ENCODE peak calls at places on chromosomes 7 and 10, in five cellular contexts. One of them, this sample, is unnamed.

GRCh38 chr10:107340345-107340744 is 175.8 kb upstream of the SORCS1 start:
- DNase-seq in K562: no peak
- DNase-seq in HepG2: no peak
- DNase-seq in SK-N-SH: no peak
- DNase-seq in GM12878: no peak
- DNase-seq in this sample: no peak

GRCh38 chr10:72334196-72334831 is 20.4 kb downstream of the DNAJB12 start:
- DNase-seq in GM12878: no peak
- DNase-seq in SK-N-SH: peak
- DNase-seq in K562: no peak
- DNase-seq in HepG2: no peak
- DNase-seq in this sample: no peak

GRCh38 chr7:2051708-2052656 is 180.8 kb downstream of the MAD1L1 start:
- DNase-seq in HepG2: no peak
- DNase-seq in K562: no peak
- DNase-seq in SK-N-SH: no peak
- DNase-seq in GM12878: no peak
- DNase-seq in this sample: no peak

GRCh38 chr10:71968553-71969474 is 4.6 kb downstream of the CHST3 start:
- DNase-seq in GM12878: no peak
- DNase-seq in HepG2: no peak
- DNase-seq in K562: no peak
- DNase-seq in SK-N-SH: peak
- DNase-seq in this sample: no peak

GRCh38 chr10:104025524-104025923 is 58.6 kb downstream of the SLK start:
- DNase-seq in K562: no peak
- DNase-seq in GM12878: no peak
- DNase-seq in SK-N-SH: no peak
- DNase-seq in HepG2: no peak
- DNase-seq in this sample: no peak

GRCh38 chr10:42783181-42783549 is 570 bp downstream of the BMS1 start:
- DNase-seq in SK-N-SH: no peak
- DNase-seq in HepG2: peak
- DNase-seq in GM12878: no peak
- DNase-seq in K562: peak
- DNase-seq in this sample: no peak

GRCh38 chr10:28948045-28948444 is 270.7 kb downstream of the BAMBI start:
- DNase-seq in K562: no peak
- DNase-seq in SK-N-SH: no peak
- DNase-seq in GM12878: no peak
- DNase-seq in HepG2: no peak
- DNase-seq in this sample: no peak

GRCh38 chr10:35595106-35595505 is 10.0 kb upstream of the GJD4 start:
- DNase-seq in HepG2: no peak
- DNase-seq in SK-N-SH: no peak
- DNase-seq in GM12878: no peak
- DNase-seq in K562: no peak
- DNase-seq in this sample: no peak

GRCh38 chr10:33055636-33056035 is 97.6 kb upstream of the ITGB1 start:
- DNase-seq in SK-N-SH: no peak
- DNase-seq in K562: no peak
- DNase-seq in GM12878: no peak
- DNase-seq in HepG2: no peak
- DNase-seq in this sample: no peak

GRCh38 chr10:119139464-119140067 is 25.9 kb downstream of the SFXN4 start:
- DNase-seq in GM12878: no peak
- DNase-seq in SK-N-SH: peak
- DNase-seq in HepG2: peak
- DNase-seq in K562: peak
- DNase-seq in this sample: peak

GRCh38 chr7:96173777-96174176 is 148.1 kb downstream of the SLC25A13 start:
- DNase-seq in GM12878: no peak
- DNase-seq in HepG2: no peak
- DNase-seq in K562: no peak
- DNase-seq in SK-N-SH: no peak
- DNase-seq in this sample: no peak

GRCh38 chr7:123608991-123609882 is 7.6 kb downstream of the ASB15 start:
- DNase-seq in GM12878: no peak
- DNase-seq in SK-N-SH: no peak
- DNase-seq in HepG2: no peak
- DNase-seq in K562: no peak
- DNase-seq in this sample: no peak

GRCh38 chr7:27514861-27515260 is 147.8 kb downstream of the HIBADH start:
- DNase-seq in K562: no peak
- DNase-seq in GM12878: no peak
- DNase-seq in SK-N-SH: no peak
- DNase-seq in HepG2: no peak
- DNase-seq in this sample: no peak

GRCh38 chr7:18518555-18518954 is 23.0 kb downstream of the HDAC9 start:
- DNase-seq in SK-N-SH: no peak
- DNase-seq in GM12878: no peak
- DNase-seq in K562: no peak
- DNase-seq in HepG2: no peak
- DNase-seq in this sample: no peak

GRCh38 chr10:76190871-76191270 is 759.4 kb downstream of the LRMDA start:
- DNase-seq in K562: no peak
- DNase-seq in SK-N-SH: no peak
- DNase-seq in GM12878: no peak
- DNase-seq in HepG2: no peak
- DNase-seq in this sample: no peak

GRCh38 chr10:118698421-118698820 is 56.3 kb downstream of the CACUL1 start:
- DNase-seq in K562: peak
- DNase-seq in SK-N-SH: peak
- DNase-seq in GM12878: peak
- DNase-seq in HepG2: peak
- DNase-seq in this sample: peak

GRCh38 chr7:67105382-67105781 is 108.7 kb downstream of the TYW1 start:
- DNase-seq in SK-N-SH: no peak
- DNase-seq in GM12878: no peak
- DNase-seq in K562: peak
- DNase-seq in HepG2: no peak
- DNase-seq in this sample: no peak

GRCh38 chr10:57664815-57665214 is 602.9 kb downstream of the IPMK start:
- DNase-seq in SK-N-SH: no peak
- DNase-seq in K562: no peak
- DNase-seq in GM12878: no peak
- DNase-seq in HepG2: no peak
- DNase-seq in this sample: no peak

GRCh38 chr10:52215745-52216361 is 98.2 kb upstream of the DKK1 start:
- DNase-seq in K562: peak
- DNase-seq in GM12878: peak
- DNase-seq in SK-N-SH: peak
- DNase-seq in HepG2: peak
- DNase-seq in this sample: peak

GRCh38 chr7:131244259-131244852 is 83.3 kb upstream of the MKLN1 start:
- DNase-seq in GM12878: no peak
- DNase-seq in HepG2: peak
- DNase-seq in SK-N-SH: peak
- DNase-seq in K562: peak
- DNase-seq in this sample: peak

GRCh38 chr10:5524721-5525531 is at the start of gene CALML3:
- DNase-seq in SK-N-SH: no peak
- DNase-seq in GM12878: no peak
- DNase-seq in K562: no peak
- DNase-seq in HepG2: no peak
- DNase-seq in this sample: no peak

GRCh38 chr10:5527332-5528200 is 2.8 kb downstream of the CALML3 start:
- DNase-seq in GM12878: no peak
- DNase-seq in SK-N-SH: no peak
- DNase-seq in K562: no peak
- DNase-seq in HepG2: peak
- DNase-seq in this sample: no peak

GRCh38 chr10:5526691-5527331 is 2.0 kb downstream of the CALML3 start:
- DNase-seq in K562: no peak
- DNase-seq in HepG2: no peak
- DNase-seq in GM12878: no peak
- DNase-seq in SK-N-SH: no peak
- DNase-seq in this sample: no peak

GRCh38 chr10:5523796-5524574 is 776 bp upstream of the CALML3 start:
- DNase-seq in K562: no peak
- DNase-seq in GM12878: no peak
- DNase-seq in SK-N-SH: no peak
- DNase-seq in HepG2: no peak
- DNase-seq in this sample: no peak

GRCh38 chr10:5525581-5526271 is 965 bp downstream of the CALML3 start:
- DNase-seq in SK-N-SH: no peak
- DNase-seq in GM12878: no peak
- DNase-seq in K562: no peak
- DNase-seq in HepG2: no peak
- DNase-seq in this sample: no peak
- H3K27ac ChIP-seq in SK-N-SH: no peak
- H3K27ac ChIP-seq in GM12878: no peak
- H3K27ac ChIP-seq in K562: no peak
- H3K27ac ChIP-seq in HepG2: no peak
- H3K27ac ChIP-seq in this sample: no peak

GRCh38 chr10:122485670-122486069 is 24.3 kb downstream of the HTRA1 start:
- DNase-seq in K562: no peak
- DNase-seq in HepG2: no peak
- DNase-seq in SK-N-SH: no peak
- DNase-seq in GM12878: no peak
- DNase-seq in this sample: no peak
- TF ChIP-seq ZBTB33 in K562: no peak
- TF ChIP-seq ZBTB33 in HepG2: no peak
- TF ChIP-seq ZBTB33 in SK-N-SH: no peak
- TF ChIP-seq ZBTB33 in GM12878: no peak
- TF ChIP-seq ZBTB33 in this sample: no peak

GRCh38 chr10:24363070-24363469 is 154.1 kb downstream of the KIAA1217 start:
- DNase-seq in K562: no peak
- DNase-seq in GM12878: no peak
- DNase-seq in SK-N-SH: no peak
- DNase-seq in HepG2: peak
- DNase-seq in this sample: no peak

GRCh38 chr10:24357344-24358021 is 148.5 kb downstream of the KIAA1217 start:
- DNase-seq in HepG2: no peak
- DNase-seq in GM12878: no peak
- DNase-seq in K562: no peak
- DNase-seq in SK-N-SH: no peak
- DNase-seq in this sample: no peak

GRCh38 chr10:24355289-24355688 is 146.4 kb downstream of the KIAA1217 start:
- DNase-seq in GM12878: no peak
- DNase-seq in HepG2: no peak
- DNase-seq in K562: no peak
- DNase-seq in SK-N-SH: no peak
- DNase-seq in this sample: no peak

GRCh38 chr10:24358022-24358421 is 149.1 kb downstream of the KIAA1217 start:
- DNase-seq in SK-N-SH: no peak
- DNase-seq in K562: no peak
- DNase-seq in HepG2: no peak
- DNase-seq in GM12878: no peak
- DNase-seq in this sample: no peak

DNA sequence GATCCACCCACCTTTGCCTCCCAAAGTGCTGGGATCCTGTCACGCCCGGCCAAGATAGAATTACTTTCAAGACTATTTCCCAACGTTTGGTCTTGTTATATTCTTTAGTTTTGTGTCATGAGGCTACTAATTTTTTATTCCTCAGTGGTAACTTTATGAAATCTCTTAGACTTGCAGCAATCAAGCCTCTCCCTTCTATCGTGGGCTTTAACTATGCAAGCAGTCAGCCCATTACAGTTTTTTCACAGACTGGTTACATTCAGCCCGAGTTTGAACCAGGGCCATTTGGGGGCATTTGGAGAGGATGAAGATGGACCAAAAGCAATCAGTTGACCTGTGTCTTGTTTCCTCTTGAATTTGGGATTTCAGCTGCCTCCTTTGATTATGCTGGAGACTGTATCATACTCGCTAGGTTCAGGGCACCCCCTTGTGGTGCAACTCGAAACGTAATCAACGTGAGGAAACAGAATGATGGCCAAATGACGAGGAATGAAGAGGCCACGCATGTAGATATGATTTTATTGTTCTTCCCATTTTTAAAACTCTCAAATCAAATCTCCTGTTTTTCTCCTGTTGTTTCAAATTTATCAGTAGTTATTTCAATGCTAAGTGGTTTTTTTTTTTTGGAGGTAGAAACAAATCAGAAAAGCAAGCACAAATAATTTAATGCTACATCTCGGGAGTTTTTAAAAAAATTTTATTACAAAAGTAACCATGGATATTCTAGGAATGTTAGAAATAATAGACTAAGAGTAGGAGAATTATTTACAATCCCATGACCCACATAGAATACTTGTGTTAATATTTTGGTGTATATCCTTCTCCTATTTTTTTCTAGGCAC is 151.6 kb downstream of the KIAA1217 start:
- DNase-seq in K562: peak
- DNase-seq in SK-N-SH: peak
- DNase-seq in HepG2: peak
- DNase-seq in GM12878: no peak
- DNase-seq in this sample: peak
- H3K27ac ChIP-seq in K562: no peak
- H3K27ac ChIP-seq in SK-N-SH: no peak
- H3K27ac ChIP-seq in HepG2: no peak
- H3K27ac ChIP-seq in GM12878: no peak
- H3K27ac ChIP-seq in this sample: no peak

GRCh38 chr7:130154131-130154500 is 51.1 kb downstream of the TMEM209 start:
- DNase-seq in HepG2: no peak
- DNase-seq in K562: no peak
- DNase-seq in GM12878: no peak
- DNase-seq in SK-N-SH: no peak
- DNase-seq in this sample: no peak
- TF ChIP-seq ZBTB33 in HepG2: no peak
- TF ChIP-seq ZBTB33 in K562: no peak
- TF ChIP-seq ZBTB33 in GM12878: no peak
- TF ChIP-seq ZBTB33 in SK-N-SH: no peak
- TF ChIP-seq ZBTB33 in this sample: no peak

DNA sequence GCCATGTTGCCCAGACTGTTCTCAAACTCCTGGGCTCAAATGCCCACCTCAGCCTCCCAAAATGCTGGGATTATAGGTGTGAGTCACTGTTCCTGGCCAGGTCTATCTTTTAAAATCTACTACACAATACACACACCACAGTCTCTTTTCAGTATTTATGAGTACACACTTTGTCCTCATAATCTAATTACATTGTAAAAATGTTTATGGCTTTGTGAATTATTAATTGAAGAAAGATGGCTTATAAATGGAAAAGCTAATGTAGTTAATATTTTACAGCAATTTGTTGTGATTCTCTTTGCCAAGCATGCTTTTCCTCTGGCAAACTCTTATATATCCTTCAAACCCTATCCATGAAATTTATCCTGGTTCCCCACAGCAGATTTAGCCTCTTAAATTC is 22.0 kb downstream of the LAMB4 start:
- DNase-seq in HepG2: no peak
- DNase-seq in SK-N-SH: no peak
- DNase-seq in K562: no peak
- DNase-seq in GM12878: no peak
- DNase-seq in this sample: no peak
- H3K27ac ChIP-seq in HepG2: no peak
- H3K27ac ChIP-seq in SK-N-SH: no peak
- H3K27ac ChIP-seq in K562: no peak
- H3K27ac ChIP-seq in GM12878: no peak
- H3K27ac ChIP-seq in this sample: no peak

GRCh38 chr7:149774237-149775175 is 1.1 kb upstream of the ZNF467 start:
- DNase-seq in K562: no peak
- DNase-seq in HepG2: no peak
- DNase-seq in SK-N-SH: no peak
- DNase-seq in GM12878: no peak
- DNase-seq in this sample: no peak
- TF ChIP-seq ZBTB33 in K562: no peak
- TF ChIP-seq ZBTB33 in HepG2: no peak
- TF ChIP-seq ZBTB33 in SK-N-SH: no peak
- TF ChIP-seq ZBTB33 in GM12878: no peak
- TF ChIP-seq ZBTB33 in this sample: no peak